ENCODE peak calls at places on chromosome 6, in five cellular contexts. Z is H9, C is GM23248, W is GM23338, L is PC-3. H is an unnamed sample.

GRCh38 chr6:36959555-36960250 is 5.2 kb downstream of the PI16 start:
- DNase-seq in Z (no peak), C (no peak), W (no peak), L (no peak), H (no peak)

GRCh38 chr6:123276439-123277045 is 280.5 kb downstream of the CLVS2 start:
- DNase-seq in Z (peak; percentile 38), C (no peak), W (peak; percentile 47), L (no peak), H (no peak)

GRCh38 chr6:75579951-75580350 is 21.7 kb upstream of the SENP6 start:
- DNase-seq in Z (no peak), C (no peak), W (no peak), L (no peak), H (no peak)

GRCh38 chr6:35014341-35014740 is 125.3 kb downstream of the ANKS1A start:
- DNase-seq in Z (no peak), C (peak; percentile 10), W (no peak), L (no peak), H (no peak)

GRCh38 chr6:35272005-35272404 is 12.5 kb downstream of the ZNF76 start:
- DNase-seq in Z (no peak), C (no peak), W (no peak), L (no peak), H (no peak)

GRCh38 chr6:141463237-141463977 is 669.3 kb upstream of the GJE1 start:
- DNase-seq in Z (no peak), C (peak; percentile 81), W (no peak), L (peak; percentile 10), H (no peak)

GRCh38 chr6:29081312-29081711 is 5.8 kb downstream of the OR2B3 start:
- DNase-seq in Z (no peak), C (no peak), W (no peak), L (no peak), H (no peak)

GRCh38 chr6:80348263-80348662 is 241.8 kb downstream of the BCKDHB start:
- DNase-seq in Z (no peak), C (no peak), W (no peak), L (no peak), H (no peak)

GRCh38 chr6:63904844-63905243 is 269.2 kb downstream of the PHF3 start:
- DNase-seq in Z (no peak), C (peak; percentile 85), W (no peak), L (peak; percentile 53), H (no peak)

GRCh38 chr6:62452586-62452985 is 166.6 kb upstream of the KHDRBS2 start:
- DNase-seq in Z (no peak), C (no peak), W (no peak), L (no peak), H (no peak)

GRCh38 chr6:37010402-37010892 is 5.0 kb downstream of the FGD2 start:
- DNase-seq in Z (no peak), C (no peak), W (no peak), L (no peak), H (no peak)

GRCh38 chr6:128882991-128883571 is at the start of gene LAMA2:
- DNase-seq in Z (peak; percentile 87), C (peak; percentile 85), W (peak; percentile 85), L (no peak), H (no peak)

GRCh38 chr6:2913621-2914317 is 10.7 kb upstream of the SERPINB9 start:
- DNase-seq in Z (peak; percentile 29), C (no peak), W (no peak), L (no peak), H (no peak)

GRCh38 chr6:145875496-145876244 is 61.1 kb upstream of the FBXO30 start:
- DNase-seq in Z (no peak), C (peak; percentile 22), W (no peak), L (no peak), H (no peak)

GRCh38 chr6:88361298-88361697 is 195.2 kb upstream of the CNR1 start:
- DNase-seq in Z (no peak), C (no peak), W (no peak), L (no peak), H (no peak)

GRCh38 chr6:84623956-84624680 is 140.3 kb downstream of the TBX18 start:
- DNase-seq in Z (no peak), C (peak; percentile 86), W (no peak), L (peak; percentile 77), H (no peak)

GRCh38 chr6:5752282-5752681 is 254.4 kb downstream of the NRN1 start:
- DNase-seq in Z (peak; percentile 66), C (peak; percentile 91), W (peak; percentile 60), L (peak; percentile 9), H (no peak)

GRCh38 chr6:49915035-49915434 is 48.7 kb upstream of the CRISP1 start:
- DNase-seq in Z (peak; percentile 44), C (no peak), W (no peak), L (no peak), H (no peak)

GRCh38 chr6:138987643-138988468 is at the start of gene REPS1:
- DNase-seq in Z (peak; percentile 95), C (peak; percentile 97), W (peak; percentile 96), L (peak; percentile 83), H (peak; percentile 94)

GRCh38 chr6:138991206-138991605 is 3.2 kb upstream of the REPS1 start:
- DNase-seq in Z (no peak), C (no peak), W (no peak), L (no peak), H (no peak)

GRCh38 chr6:138987299-138987642 is 782 bp downstream of the REPS1 start:
- DNase-seq in Z (peak; percentile 43), C (no peak), W (peak; percentile 55), L (no peak), H (no peak)

GRCh38 chr6:138988469-138988834 is 399 bp upstream of the REPS1 start:
- DNase-seq in Z (no peak), C (no peak), W (no peak), L (no peak), H (no peak)

DNA sequence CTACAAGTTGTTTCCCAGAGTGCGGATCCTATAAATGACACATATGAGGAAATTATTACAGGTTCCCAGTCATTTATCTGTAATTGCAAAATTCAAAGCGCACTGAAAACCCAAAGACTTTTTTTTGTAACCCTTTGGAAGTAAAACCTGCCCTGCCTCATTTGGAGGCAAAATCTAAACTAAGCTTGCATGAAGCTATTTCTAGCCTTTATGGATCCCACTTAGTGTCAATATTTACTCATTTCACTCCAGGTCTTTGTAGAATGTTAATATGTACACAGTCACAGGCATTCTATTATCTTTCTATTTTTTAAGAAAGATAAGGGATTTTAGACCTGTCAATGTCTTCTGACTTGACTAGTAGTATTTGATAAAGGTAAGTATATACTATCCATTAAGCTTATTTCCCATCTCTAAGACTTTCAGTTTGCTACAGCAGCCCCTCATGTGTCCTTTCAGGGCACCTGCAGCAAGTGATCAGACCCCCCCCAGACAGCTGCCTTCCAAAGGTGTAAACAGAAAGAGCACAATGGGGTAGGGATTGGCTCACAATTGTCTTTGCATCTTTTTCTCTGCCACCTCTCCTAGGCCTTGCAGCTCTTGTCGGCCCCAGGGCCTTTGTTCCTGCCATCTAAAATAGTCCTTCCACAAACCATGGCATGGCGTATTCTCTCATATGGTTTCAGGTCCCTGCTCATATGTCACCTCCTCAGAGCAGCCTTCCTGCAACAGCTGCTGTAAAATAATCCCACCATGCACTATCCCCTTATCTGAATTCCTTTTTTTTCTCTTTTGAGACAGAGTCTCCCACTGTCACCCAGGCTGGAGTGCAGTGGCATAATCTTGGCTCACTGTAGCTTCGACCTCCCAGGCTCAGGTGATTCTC is 1.3 kb upstream of the REPS1 start:
- DNase-seq in Z (no peak), C (no peak), W (no peak), L (no peak), H (no peak)
- H2AFZ ChIP-seq in Z (no peak overlapping the region), C (peak overlapping the region; percentile 97), W (no peak overlapping the region), L (peak overlapping the region; percentile 97), H (peak overlapping the region; percentile 100)

DNA sequence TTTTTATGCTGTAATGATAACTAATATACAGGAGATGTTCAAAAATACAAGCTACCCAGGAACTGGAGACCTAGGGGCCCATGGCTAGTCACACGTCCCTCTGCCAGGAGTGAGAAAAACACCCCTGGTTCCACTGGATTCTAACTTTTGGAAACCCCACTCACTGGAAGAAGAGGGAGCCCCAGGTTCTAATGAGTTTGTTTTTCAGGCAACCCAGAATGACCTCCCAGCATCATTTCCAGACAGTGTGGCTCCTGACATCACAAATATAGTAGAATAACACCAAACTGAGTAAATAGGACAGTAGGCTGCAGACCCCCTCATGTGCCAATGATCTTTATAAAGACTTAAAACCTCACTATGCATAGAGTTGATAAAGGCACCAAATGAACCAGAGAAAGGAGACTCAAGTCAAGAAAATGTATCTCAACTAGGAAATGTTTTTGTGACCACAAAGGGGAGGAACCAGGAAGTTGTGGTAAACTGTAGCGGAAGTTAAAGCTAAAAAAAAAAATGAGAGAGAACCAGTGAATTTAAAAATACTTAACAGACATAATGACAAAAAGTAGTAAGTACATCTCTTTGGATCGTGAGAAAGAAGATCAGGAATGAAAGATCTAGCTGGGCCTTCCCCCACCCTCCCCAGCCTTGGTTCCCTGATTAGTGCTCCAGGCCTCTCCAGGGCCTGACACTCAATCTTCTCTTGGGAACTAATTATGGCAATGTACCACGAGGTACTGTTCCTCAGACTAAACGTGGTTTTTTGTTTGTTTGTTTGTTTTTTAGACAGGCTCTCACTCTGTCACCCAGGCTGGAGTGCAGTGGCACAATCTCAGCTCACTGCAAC is 19.8 kb downstream of the HLA-E start:
- DNase-seq in Z (no peak), C (peak; percentile 48), W (no peak), L (peak; percentile 25), H (peak; percentile 76)
- H3K4me1 ChIP-seq in Z (no peaks in the 10 kb centered on the region), C (peaks cover 6% of the 10 kb centered on the region), W (no peaks in the 10 kb centered on the region), L (peaks cover 7% of the 10 kb centered on the region), H (peaks cover 30% of the 10 kb centered on the region)

GRCh38 chr6:119313937-119314893 is 35.3 kb downstream of the MAN1A1 start:
- DNase-seq in Z (no peak), C (no peak), W (no peak), L (no peak), H (no peak)

GRCh38 chr6:119311514-119312142 is 37.9 kb downstream of the MAN1A1 start:
- DNase-seq in Z (no peak), C (no peak), W (no peak), L (no peak), H (no peak)

GRCh38 chr6:119314894-119315272 is 34.7 kb downstream of the MAN1A1 start:
- DNase-seq in Z (no peak), C (no peak), W (no peak), L (no peak), H (no peak)

GRCh38 chr6:119312441-119312840 is 37.1 kb downstream of the MAN1A1 start:
- DNase-seq in Z (no peak), C (no peak), W (no peak), L (no peak), H (no peak)

DNA sequence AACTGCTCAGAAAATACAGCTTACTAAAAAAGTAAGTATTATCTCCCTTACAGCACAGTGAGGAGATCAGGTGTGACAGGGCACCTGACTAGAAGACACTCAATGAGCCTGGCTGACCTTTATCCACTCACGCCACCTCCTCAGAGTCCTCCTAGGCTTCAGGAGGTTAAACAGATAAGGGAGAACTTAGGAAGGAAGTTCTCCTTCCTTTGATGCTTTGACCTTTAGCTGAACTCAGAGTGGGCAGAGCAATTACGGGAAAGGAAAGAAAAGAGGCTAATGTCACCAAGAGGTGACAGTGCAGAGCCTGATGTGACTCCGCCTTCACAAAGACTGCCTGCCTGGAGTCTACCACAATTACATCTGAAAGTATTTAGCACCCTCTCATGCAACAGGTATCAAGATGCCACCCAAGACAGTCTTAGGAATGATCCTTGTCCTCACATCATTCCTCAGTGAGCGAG is 36.7 kb downstream of the MAN1A1 start:
- DNase-seq in Z (no peak), C (no peak), W (no peak), L (no peak), H (no peak)
- H2AFZ ChIP-seq in Z (no peak overlapping the region), C (no peak overlapping the region), W (no peak overlapping the region), L (no peak overlapping the region), H (no peak overlapping the region)

DNA sequence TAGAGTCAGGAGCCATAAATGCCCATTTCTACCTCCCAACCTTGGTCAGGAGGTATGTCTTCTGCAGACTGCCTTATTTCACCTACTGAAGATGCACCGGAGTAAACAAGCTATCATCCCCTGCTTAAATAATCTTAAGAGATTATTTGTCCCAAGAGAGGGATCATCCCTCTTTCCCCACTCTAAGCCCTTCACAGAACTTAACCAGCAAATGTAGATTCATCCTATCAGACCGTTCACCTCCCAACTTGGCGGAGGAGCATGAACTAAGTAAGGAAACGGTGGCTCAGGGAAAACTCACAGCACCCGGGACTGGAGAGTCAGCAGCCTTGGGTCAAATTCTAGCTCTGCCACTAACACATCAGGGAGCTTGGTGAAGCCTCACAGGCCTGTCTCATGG is 115.3 kb downstream of the TRERF1 start:
- DNase-seq in Z (no peak), C (no peak), W (no peak), L (no peak), H (no peak)
- H3K4me1 ChIP-seq in Z (no peaks in the 10 kb centered on the region), C (peaks cover 26% of the 10 kb centered on the region), W (no peaks in the 10 kb centered on the region), L (peaks cover 33% of the 10 kb centered on the region), H (no peaks in the 10 kb centered on the region)